ENCODE peak calls at places on chromosomes 1 and 21, in nine cellular contexts. L is WTC11; D is non-pigmented ciliary epithelial cell; B is nephron progenitor cell; O is GM06990; U is midbrain; I is stimulated activated CD8-positive, alpha-beta memory T cell treated with anti-CD3 and anti-CD28 coated beads, Interleukin-7, amount 100 ng/mL, for 1 hour; V is putamen; H is CD8-positive, alpha-beta T cell. J is an unnamed sample.

GRCh38 chr1:44019398-44020044 is 11.7 kb downstream of the SLC6A9 start:
- DNase-seq in D (no peak), H (no peak), U (peak; percentile 67), I (no peak), L (no peak), O (no peak), V (peak; percentile 77), B (no peak), J (no peak)

GRCh38 chr1:160639652-160640051 is 7.2 kb downstream of the SLAMF1 start:
- DNase-seq in I (no peak), H (no peak), B (no peak), L (no peak), V (no peak), D (no peak), O (no peak), U (no peak), J (no peak)

GRCh38 chr1:182848736-182849135 is 9.6 kb downstream of the DHX9 start:
- DNase-seq in D (no peak), L (no peak), V (no peak), I (no peak), H (no peak), U (no peak), B (no peak), O (no peak), J (no peak)

GRCh38 chr1:111538343-111539035 is 35.1 kb upstream of the ADORA3 start:
- DNase-seq in L (no peak), V (no peak), D (peak; percentile 13), U (no peak), I (no peak), B (no peak), O (no peak), H (no peak), J (no peak)

GRCh38 chr1:205339717-205340116 is 17.0 kb downstream of the KLHDC8A start:
- DNase-seq in H (no peak), D (no peak), O (peak; percentile 59), B (no peak), V (no peak), U (no peak), I (no peak), L (no peak), J (no peak)

GRCh38 chr1:24705260-24706073 is 39.8 kb upstream of the CLIC4 start:
- DNase-seq in I (no peak), L (peak; percentile 85), D (no peak), V (peak; percentile 90), O (peak; percentile 64), U (peak; percentile 82), B (peak; percentile 69), H (no peak), J (peak; percentile 96)

GRCh38 chr21:44047996-44048560 is 36.0 kb downstream of the TRAPPC10 start:
- DNase-seq in I (no peak), B (no peak), D (no peak), O (no peak), U (no peak), L (no peak), H (no peak), V (no peak), J (no peak)

GRCh38 chr1:6276765-6277555 is 16.1 kb upstream of the GPR153 start:
- DNase-seq in O (no peak), V (no peak), H (no peak), L (no peak), D (no peak), I (no peak), B (no peak), U (no peak), J (no peak)

GRCh38 chr1:10250663-10251062 is 40.3 kb downstream of the KIF1B start:
- DNase-seq in U (no peak), I (no peak), D (no peak), O (no peak), H (no peak), V (no peak), L (no peak), B (peak; percentile 23), J (no peak)

GRCh38 chr1:59596432-59596831 is 218.3 kb upstream of the HOOK1 start:
- DNase-seq in O (no peak), V (no peak), L (no peak), D (peak; percentile 75), I (no peak), H (no peak), B (no peak), U (no peak), J (no peak)

GRCh38 chr1:41397943-41398342 is 36.7 kb downstream of the FOXO6 start:
- DNase-seq in B (no peak), I (no peak), O (no peak), V (no peak), L (no peak), D (no peak), U (no peak), H (no peak), J (no peak)

GRCh38 chr1:235917267-235917811 is 50.6 kb upstream of the LYST start:
- DNase-seq in D (peak; percentile 98), I (peak; percentile 28), V (no peak), U (peak; percentile 46), O (no peak), B (no peak), H (peak; percentile 8), L (no peak), J (no peak)

GRCh38 chr1:206002833-206003532 is at the start of gene RAB7B:
- DNase-seq in V (no peak), B (no peak), O (no peak), U (no peak), H (no peak), D (no peak), L (no peak), I (no peak), J (peak; percentile 52)

GRCh38 chr1:15525043-15525958 is 1.3 kb upstream of the CASP9 start:
- DNase-seq in U (peak; percentile 44), B (peak; percentile 26), I (no peak), L (peak; percentile 31), O (no peak), D (peak; percentile 92), H (no peak), V (no peak), J (peak; percentile 86)